ENCODE peak calls at places on chromosomes 13 and 19, in five cellular contexts. S, N, J, K and E are unnamed samples.

GRCh38 chr19:2276429-2276989 is 5.5 kb downstream of the PEAK3 start:
- DNase-seq in N (no peak), K (no peak), J (no peak), S (no peak), E (no peak)

GRCh38 chr19:40610396-40611064 is 9.4 kb downstream of the LTBP4 start:
- DNase-seq in S (no peak), K (peak), J (no peak), N (peak), E (no peak)

GRCh38 chr13:96141032-96141431 is 51.1 kb downstream of the HS6ST3 start:
- DNase-seq in J (no peak), S (peak), N (no peak), K (no peak), E (peak)

GRCh38 chr19:16293133-16294085 is 31.2 kb upstream of the KLF2 start:
- DNase-seq in K (peak), S (peak), N (no peak), J (peak), E (peak)

GRCh38 chr13:80850771-80851170 is 509.8 kb upstream of the SPRY2 start:
- DNase-seq in J (no peak), S (no peak), N (no peak), K (no peak), E (no peak)

GRCh38 chr19:28289294-28290063 is 923.5 kb downstream of the UQCRFS1 start:
- DNase-seq in J (no peak), K (no peak), S (peak), N (no peak), E (no peak)

GRCh38 chr19:33628921-33629825 is 7.4 kb downstream of the CHST8 start:
- DNase-seq in J (no peak), S (no peak), K (no peak), N (no peak), E (no peak)

GRCh38 chr13:40589285-40590109 is 76.9 kb downstream of the FOXO1 start:
- DNase-seq in S (peak), J (peak), K (no peak), N (no peak), E (no peak)

GRCh38 chr19:16889429-16889882 is 657 bp downstream of the F2RL3 start:
- DNase-seq in S (no peak), N (no peak), K (peak), J (no peak), E (no peak)

GRCh38 chr19:41356984-41357739 is 3.4 kb upstream of the TGFB1 start:
- DNase-seq in N (peak), J (no peak), S (no peak), K (no peak), E (no peak)

GRCh38 chr13:79662882-79663281 is 181.9 kb downstream of the NDFIP2 start:
- DNase-seq in J (no peak), K (peak), N (no peak), S (no peak), E (no peak)

GRCh38 chr13:101751488-101751887 is 299.0 kb downstream of the ITGBL1 start:
- DNase-seq in N (no peak), J (peak), K (no peak), S (peak), E (peak)

GRCh38 chr13:41613984-41614581 is 156.7 kb downstream of the RGCC start:
- DNase-seq in J (peak), S (peak), K (peak), N (no peak), E (peak)

GRCh38 chr19:10719466-10719961 is 1.6 kb downstream of the DNM2 start:
- DNase-seq in J (no peak), K (no peak), S (no peak), N (no peak), E (no peak)

GRCh38 chr13:47621931-47622330 is 379.1 kb downstream of the SUCLA2 start:
- DNase-seq in S (no peak), N (no peak), J (peak), K (no peak), E (no peak)

GRCh38 chr19:19279062-19279612 is 6.0 kb upstream of the TM6SF2 start:
- DNase-seq in K (no peak), S (no peak), J (no peak), N (no peak), E (no peak)

GRCh38 chr13:33204130-33204927 is 81.2 kb downstream of the STARD13 start:
- DNase-seq in S (peak), N (no peak), J (peak), K (peak), E (peak)

GRCh38 chr19:42268142-42268703 is 829 bp upstream of the CIC start:
- DNase-seq in K (peak), J (peak), S (peak), N (peak), E (peak)

GRCh38 chr13:36998624-36999041 is 507 bp downstream of the ALG5 start:
- DNase-seq in S (no peak), K (peak), N (peak), J (no peak), E (no peak)

GRCh38 chr19:40690050-40690698 is at the start of gene NUMBL:
- DNase-seq in N (no peak), S (no peak), K (peak), J (no peak), E (no peak)

GRCh38 chr19:19202707-19203011 is 555 bp downstream of the NR2C2AP start:
- DNase-seq in N (no peak), J (no peak), S (no peak), K (no peak), E (no peak)

GRCh38 chr19:42199440-42200115 is 17.9 kb downstream of the DEDD2 start:
- DNase-seq in K (peak), J (no peak), S (no peak), N (peak), E (no peak)

GRCh38 chr19:5448374-5448773 is 6.8 kb upstream of the ZNRF4 start:
- DNase-seq in S (no peak), K (no peak), N (no peak), J (no peak), E (no peak)

GRCh38 chr19:21023901-21024300 is 3.4 kb downstream of the ZNF430 start:
- DNase-seq in N (no peak), S (no peak), K (no peak), J (peak), E (no peak)

GRCh38 chr19:10566658-10567410 is 1.0 kb upstream of the KRI1 start:
- DNase-seq in K (no peak), J (no peak), N (peak), S (no peak), E (no peak)

GRCh38 chr13:61670384-61671161 is 254.9 kb upstream of the PCDH20 start:
- DNase-seq in S (no peak), N (no peak), K (no peak), J (no peak), E (no peak)

GRCh38 chr13:28035146-28035782 is 46.8 kb upstream of the URAD start:
- DNase-seq in S (no peak), J (no peak), K (no peak), N (no peak), E (no peak)

GRCh38 chr13:41145136-41145908 is 12.7 kb upstream of the KBTBD6 start:
- DNase-seq in N (no peak), J (no peak), K (no peak), S (no peak), E (peak)

GRCh38 chr13:23375007-23375971 is 58.2 kb downstream of the SACS start:
- DNase-seq in S (peak), K (peak), J (peak), N (peak), E (peak)

GRCh38 chr19:1767464-1767933 is 14.2 kb downstream of the ONECUT3 start:
- DNase-seq in N (peak), S (no peak), J (no peak), K (peak), E (no peak)

GRCh38 chr13:26475176-26476110 is 82.0 kb upstream of the WASF3 start:
- DNase-seq in S (no peak), K (no peak), J (no peak), N (no peak), E (no peak)

GRCh38 chr19:12806242-12807131 is at the start of gene RNASEH2A:
- DNase-seq in S (peak), N (peak), K (peak), J (peak), E (no peak)

GRCh38 chr13:71882120-71882519 is 15.1 kb upstream of the DACH1 start:
- DNase-seq in K (no peak), N (no peak), J (no peak), S (no peak), E (no peak)

GRCh38 chr19:40689339-40690049 is 957 bp downstream of the NUMBL start:
- DNase-seq in K (peak), N (no peak), S (no peak), J (peak), E (no peak)

GRCh38 chr13:41708648-41709175 is 251.4 kb downstream of the RGCC start:
- DNase-seq in S (no peak), J (no peak), N (no peak), K (peak), E (no peak)

GRCh38 chr19:16200038-16200775 is 2.5 kb downstream of the AP1M1 start:
- DNase-seq in J (no peak), N (no peak), S (no peak), K (no peak), E (no peak)

GRCh38 chr13:85864963-85865530 is 65.8 kb upstream of the SLITRK6 start:
- DNase-seq in N (no peak), K (no peak), S (peak), J (peak), E (no peak)

GRCh38 chr13:99064624-99065249 is 86.9 kb upstream of the DOCK9 start:
- DNase-seq in N (no peak), J (no peak), S (no peak), K (no peak), E (no peak)

GRCh38 chr13:113367020-113367560 is 3.2 kb upstream of the GRTP1 start:
- DNase-seq in S (no peak), J (no peak), N (no peak), K (no peak), E (no peak)

GRCh38 chr13:113366031-113366588 is 2.2 kb upstream of the GRTP1 start:
- DNase-seq in N (no peak), J (no peak), S (no peak), K (no peak), E (no peak)

GRCh38 chr13:113364371-113364932 is 522 bp upstream of the GRTP1 start:
- DNase-seq in J (no peak), S (no peak), K (no peak), N (no peak), E (no peak)

GRCh38 chr13:113365551-113365971 is 1.6 kb upstream of the GRTP1 start:
- DNase-seq in K (no peak), J (no peak), S (no peak), N (no peak), E (no peak)

GRCh38 chr13:113364933-113365371 is 1.0 kb upstream of the GRTP1 start:
- DNase-seq in J (no peak), K (no peak), S (no peak), N (no peak), E (no peak)
- H3K4me3 ChIP-seq in J (no peak), K (peak), S (peak), N (no peak), E (no peak)

GRCh38 chr19:35438527-35438926 is 9.5 kb upstream of the FFAR2 start:
- DNase-seq in S (no peak), N (no peak), K (no peak), J (no peak), E (no peak)
- TF ChIP-seq CTCF in S (no peak), N (no peak), K (no peak), J (no peak), E (no peak)

GRCh38 chr19:50329146-50329925 is at the start of gene KCNC3:
- DNase-seq in N (peak), J (peak), K (peak), S (peak), E (peak)

GRCh38 chr19:50332014-50332263 is 2.8 kb upstream of the KCNC3 start:
- DNase-seq in N (no peak), J (no peak), K (no peak), S (no peak), E (no peak)

GRCh38 chr19:50332264-50333038 is 3.3 kb upstream of the KCNC3 start:
- DNase-seq in K (no peak), S (no peak), N (no peak), J (no peak), E (no peak)

GRCh38 chr19:50331187-50332013 is 2.2 kb upstream of the KCNC3 start:
- DNase-seq in N (no peak), J (no peak), K (no peak), S (no peak), E (no peak)

DNA sequence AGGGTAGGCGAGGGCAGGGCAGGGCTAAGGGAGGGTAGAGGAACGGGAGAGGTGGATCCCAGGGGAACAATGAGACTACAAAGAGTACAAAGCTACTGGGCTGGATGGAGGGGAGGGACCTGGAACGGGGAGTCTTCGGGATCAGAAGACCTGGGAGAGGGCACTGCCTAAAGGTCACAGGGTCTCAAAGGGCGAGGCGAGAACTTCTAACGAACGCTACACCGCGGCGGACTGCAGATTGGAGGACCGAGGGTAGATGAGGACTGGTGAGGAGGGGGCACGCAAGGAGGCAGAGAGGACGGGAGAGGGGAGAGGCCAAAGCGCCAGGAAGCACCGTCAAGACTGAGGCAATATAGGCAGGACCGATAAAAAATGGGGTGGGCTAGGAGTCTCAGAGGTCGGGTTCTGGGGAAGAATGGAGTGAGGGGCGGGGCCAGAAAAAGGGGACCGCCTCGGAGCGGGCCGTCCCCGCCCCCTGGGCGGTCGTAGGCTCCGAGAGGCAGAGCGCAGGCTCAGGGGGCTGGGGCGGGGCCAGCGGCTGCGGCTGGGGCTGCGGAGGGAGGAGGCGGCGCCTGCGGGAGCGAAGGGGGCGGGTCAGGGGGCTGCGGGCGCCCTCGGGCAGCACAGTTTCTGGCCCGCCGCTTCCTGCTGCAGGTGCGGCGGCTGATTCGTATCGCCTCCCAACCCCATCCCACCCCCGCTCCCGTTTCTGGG is 1.3 kb upstream of the KCNC3 start:
- DNase-seq in K (peak), J (no peak), S (no peak), N (peak), E (no peak)
- H3K4me3 ChIP-seq in K (peak), J (no peak), S (no peak), N (peak), E (no peak)

GRCh38 chr19:37990362-37990761 is 83.4 kb downstream of the SIPA1L3 start:
- DNase-seq in S (no peak), N (no peak), J (no peak), K (no peak), E (no peak)

GRCh38 chr19:37986048-37986750 is 79.2 kb downstream of the SIPA1L3 start:
- DNase-seq in K (no peak), J (no peak), S (no peak), N (no peak), E (no peak)

GRCh38 chr19:37989855-37990254 is 82.8 kb downstream of the SIPA1L3 start:
- DNase-seq in N (no peak), K (no peak), J (no peak), S (no peak), E (no peak)

GRCh38 chr19:37988758-37989635 is 82.0 kb downstream of the SIPA1L3 start:
- DNase-seq in K (no peak), S (no peak), J (peak), N (no peak), E (no peak)

GRCh38 chr19:37987356-37988332 is 80.6 kb downstream of the SIPA1L3 start:
- DNase-seq in S (no peak), K (no peak), N (no peak), J (no peak), E (no peak)
- TF ChIP-seq CTCF in S (peak), K (no peak), N (no peak), J (peak), E (no peak)

GRCh38 chr13:46297338-46297737 is 85.6 kb downstream of the LRRC63 start:
- DNase-seq in J (peak), K (no peak), S (no peak), N (no peak), E (no peak)

GRCh38 chr13:46296465-46296822 is 84.7 kb downstream of the LRRC63 start:
- DNase-seq in K (no peak), N (no peak), S (no peak), J (no peak), E (no peak)

GRCh38 chr13:46296920-46297319 is 85.2 kb downstream of the LRRC63 start:
- DNase-seq in S (peak), N (no peak), K (no peak), J (peak), E (peak)

GRCh38 chr13:46295531-46296464 is 84.1 kb downstream of the LRRC63 start:
- DNase-seq in J (peak), S (peak), K (no peak), N (peak), E (peak)
- H3K4me3 ChIP-seq in J (no peak), S (no peak), K (no peak), N (peak), E (no peak)

DNA sequence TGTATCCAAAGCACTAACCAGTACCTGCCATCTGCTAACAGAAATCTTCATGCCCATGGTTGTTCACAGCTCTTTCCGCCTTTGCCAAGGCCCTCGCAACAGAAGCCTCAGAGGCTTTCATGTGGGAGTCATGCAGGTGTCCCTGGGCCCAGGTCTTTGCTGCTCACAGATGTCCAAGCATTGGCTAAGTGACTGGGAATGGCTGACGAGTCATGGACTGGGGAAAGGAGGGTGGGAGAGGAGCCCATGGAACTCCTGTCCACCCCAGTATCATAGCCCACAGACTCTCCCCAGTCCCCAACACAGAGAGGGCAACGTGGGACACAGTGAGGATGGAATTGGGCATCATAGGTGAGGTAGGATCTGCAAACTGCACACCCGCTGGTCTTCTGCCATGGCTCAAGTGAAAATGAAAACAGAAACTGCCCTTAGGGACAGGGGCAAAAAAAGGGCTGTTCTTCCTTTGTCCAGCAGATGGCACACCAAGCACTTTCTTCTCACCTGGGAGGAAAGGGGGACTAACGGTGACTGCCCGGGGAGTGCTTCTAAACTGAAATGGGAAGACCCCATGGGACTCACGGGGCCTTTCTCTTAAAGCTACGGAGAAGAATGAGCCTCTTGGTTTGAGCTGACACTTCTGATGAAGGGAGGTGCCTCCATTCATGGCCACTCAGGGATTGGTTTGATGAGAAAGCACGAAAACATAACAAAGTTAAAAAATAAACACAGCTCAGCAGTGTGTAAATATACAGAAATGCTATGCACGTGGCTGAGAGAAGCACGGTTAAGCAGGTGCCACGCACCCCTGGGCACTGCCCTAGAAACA is 11.1 kb upstream of the DHRS12 start:
- DNase-seq in J (peak), N (peak), S (peak), K (peak), E (no peak)
- TF ChIP-seq CTCF in J (peak), N (peak), S (peak), K (peak), E (peak)

GRCh38 chr19:18160441-18160791 is 7.5 kb downstream of the PIK3R2 start:
- DNase-seq in N (no peak), J (no peak), K (no peak), S (no peak), E (no peak)
- H3K4me3 ChIP-seq in N (no peak), J (no peak), K (peak), S (no peak), E (peak)

DNA sequence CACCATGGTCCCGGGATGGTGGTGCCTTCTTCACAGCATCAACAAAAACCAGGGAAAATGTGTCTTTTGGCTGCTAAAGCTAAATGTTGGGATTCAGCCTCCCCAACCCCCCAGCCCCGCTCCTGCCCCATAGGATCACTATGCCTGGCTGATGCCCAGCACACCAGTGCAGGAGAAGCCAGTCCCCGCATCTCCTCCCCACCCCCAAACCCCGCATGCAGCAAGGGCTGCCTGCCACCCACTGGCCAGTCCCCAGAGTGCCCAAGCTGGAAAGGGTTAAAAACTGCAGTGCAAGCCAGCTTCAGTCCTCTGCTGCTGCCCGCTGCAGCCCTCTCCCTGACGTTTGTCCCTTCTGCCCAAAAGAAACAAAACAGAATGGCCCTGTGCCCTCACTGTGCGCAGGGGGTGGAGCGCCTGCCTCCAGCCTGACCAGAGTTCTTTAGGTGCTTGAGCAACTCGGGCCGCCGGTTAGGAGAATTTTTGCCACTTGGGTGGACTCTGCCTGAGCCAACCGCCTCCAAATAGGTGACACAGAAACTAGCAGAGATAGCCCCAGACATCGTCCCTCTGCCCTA is 3.7 kb downstream of the CALM3 start:
- DNase-seq in J (no peak), S (no peak), K (no peak), N (no peak), E (no peak)
- TF ChIP-seq CTCF in J (peak), S (no peak), K (no peak), N (no peak), E (no peak)